ENCODE peak calls at places on chromosomes 13 and 19, in five cellular contexts. One of them, this sample, is unnamed.

GRCh38 chr19:15631817-15632216 is 8.9 kb upstream of the CYP4F3 start:
- DNase-seq in K562: peak
- DNase-seq in stomach: no peak
- DNase-seq in transverse colon: peak
- DNase-seq in GM12892: no peak
- DNase-seq in this sample: no peak

GRCh38 chr19:43692882-43693281 is 22.9 kb upstream of the PLAUR start:
- DNase-seq in K562: no peak
- DNase-seq in stomach: no peak
- DNase-seq in transverse colon: no peak
- DNase-seq in GM12892: no peak
- DNase-seq in this sample: no peak

GRCh38 chr13:76825415-76825814 is 60.8 kb downstream of the KCTD12 start:
- DNase-seq in K562: no peak
- DNase-seq in stomach: no peak
- DNase-seq in transverse colon: no peak
- DNase-seq in GM12892: no peak
- DNase-seq in this sample: no peak

GRCh38 chr13:82772802-82773201 is 1109.5 kb downstream of the SLITRK1 start:
- DNase-seq in K562: no peak
- DNase-seq in stomach: no peak
- DNase-seq in transverse colon: no peak
- DNase-seq in GM12892: no peak
- DNase-seq in this sample: no peak

GRCh38 chr13:113955691-113956090 is 18.2 kb downstream of the C13orf46 start:
- DNase-seq in K562: no peak
- DNase-seq in stomach: no peak
- DNase-seq in transverse colon: no peak
- DNase-seq in GM12892: no peak
- DNase-seq in this sample: no peak

GRCh38 chr19:49488046-49488862 is 846 bp downstream of the RPL13A start:
- DNase-seq in K562: no peak
- DNase-seq in stomach: no peak
- DNase-seq in transverse colon: no peak
- DNase-seq in GM12892: no peak
- DNase-seq in this sample: no peak

GRCh38 chr13:24127116-24127631 is 33.3 kb upstream of the SPATA13 start:
- DNase-seq in K562: no peak
- DNase-seq in stomach: peak
- DNase-seq in transverse colon: peak
- DNase-seq in GM12892: no peak
- DNase-seq in this sample: no peak

GRCh38 chr13:112752711-112753541 is 63.1 kb downstream of the ATP11A start:
- DNase-seq in K562: no peak
- DNase-seq in stomach: no peak
- DNase-seq in transverse colon: no peak
- DNase-seq in GM12892: no peak
- DNase-seq in this sample: no peak

GRCh38 chr13:80881495-80882482 is 540.9 kb upstream of the SPRY2 start:
- DNase-seq in K562: peak
- DNase-seq in stomach: no peak
- DNase-seq in transverse colon: no peak
- DNase-seq in GM12892: no peak
- DNase-seq in this sample: no peak

GRCh38 chr13:86909318-86909717 is 761.9 kb upstream of the SLITRK5 start:
- DNase-seq in K562: no peak
- DNase-seq in stomach: no peak
- DNase-seq in transverse colon: peak
- DNase-seq in GM12892: no peak
- DNase-seq in this sample: no peak

GRCh38 chr13:43652751-43653150 is 134.0 kb downstream of the ENOX1 start:
- DNase-seq in K562: no peak
- DNase-seq in stomach: no peak
- DNase-seq in transverse colon: no peak
- DNase-seq in GM12892: no peak
- DNase-seq in this sample: no peak

GRCh38 chr19:10453852-10454251 is 33.5 kb downstream of the PDE4A start:
- DNase-seq in K562: no peak
- DNase-seq in stomach: no peak
- DNase-seq in transverse colon: no peak
- DNase-seq in GM12892: no peak
- DNase-seq in this sample: no peak

GRCh38 chr19:4042064-4042730 is 24.5 kb downstream of the ZBTB7A start:
- DNase-seq in K562: no peak
- DNase-seq in stomach: no peak
- DNase-seq in transverse colon: no peak
- DNase-seq in GM12892: no peak
- DNase-seq in this sample: no peak

GRCh38 chr13:101915333-101915732 is 462.9 kb downstream of the ITGBL1 start:
- DNase-seq in K562: no peak
- DNase-seq in stomach: no peak
- DNase-seq in transverse colon: no peak
- DNase-seq in GM12892: no peak
- DNase-seq in this sample: no peak

GRCh38 chr19:29675650-29676186 is 10.5 kb downstream of the PLEKHF1 start:
- DNase-seq in K562: no peak
- DNase-seq in stomach: no peak
- DNase-seq in transverse colon: no peak
- DNase-seq in GM12892: no peak
- DNase-seq in this sample: peak

GRCh38 chr19:17159466-17160393 is 55.4 kb upstream of the USE1 start:
- DNase-seq in K562: no peak
- DNase-seq in stomach: no peak
- DNase-seq in transverse colon: no peak
- DNase-seq in GM12892: no peak
- DNase-seq in this sample: no peak

GRCh38 chr13:110520431-110521295 is 40.9 kb downstream of the RAB20 start:
- DNase-seq in K562: no peak
- DNase-seq in stomach: peak
- DNase-seq in transverse colon: peak
- DNase-seq in GM12892: no peak
- DNase-seq in this sample: peak

GRCh38 chr13:23268441-23268840 is 87.7 kb downstream of the SGCG start:
- DNase-seq in K562: no peak
- DNase-seq in stomach: no peak
- DNase-seq in transverse colon: no peak
- DNase-seq in GM12892: no peak
- DNase-seq in this sample: no peak

GRCh38 chr13:29993196-29993595 is 142.8 kb upstream of the UBL3 start:
- DNase-seq in K562: no peak
- DNase-seq in stomach: no peak
- DNase-seq in transverse colon: no peak
- DNase-seq in GM12892: no peak
- DNase-seq in this sample: no peak

GRCh38 chr13:105991131-105991530 is 544.3 kb downstream of the EFNB2 start:
- DNase-seq in K562: no peak
- DNase-seq in stomach: no peak
- DNase-seq in transverse colon: no peak
- DNase-seq in GM12892: no peak
- DNase-seq in this sample: no peak

GRCh38 chr13:45782327-45783045 is 69.1 kb downstream of the SIAH3 start:
- DNase-seq in K562: no peak
- DNase-seq in stomach: no peak
- DNase-seq in transverse colon: no peak
- DNase-seq in GM12892: no peak
- DNase-seq in this sample: no peak

GRCh38 chr13:93624371-93624777 is 397.8 kb downstream of the GPC6 start:
- DNase-seq in K562: no peak
- DNase-seq in stomach: no peak
- DNase-seq in transverse colon: no peak
- DNase-seq in GM12892: no peak
- DNase-seq in this sample: no peak

GRCh38 chr13:74771964-74772363 is 637.8 kb upstream of the KLF12 start:
- DNase-seq in K562: no peak
- DNase-seq in stomach: no peak
- DNase-seq in transverse colon: no peak
- DNase-seq in GM12892: no peak
- DNase-seq in this sample: no peak

GRCh38 chr13:44470623-44471562 is 97.3 kb downstream of the SERP2 start:
- DNase-seq in K562: peak
- DNase-seq in stomach: no peak
- DNase-seq in transverse colon: no peak
- DNase-seq in GM12892: no peak
- DNase-seq in this sample: no peak

GRCh38 chr13:44373601-44374347 is at the start of gene SERP2:
- DNase-seq in K562: no peak
- DNase-seq in stomach: no peak
- DNase-seq in transverse colon: no peak
- DNase-seq in GM12892: no peak
- DNase-seq in this sample: peak

GRCh38 chr13:99278199-99278598 is 20.0 kb upstream of the GPR18 start:
- DNase-seq in K562: no peak
- DNase-seq in stomach: no peak
- DNase-seq in transverse colon: no peak
- DNase-seq in GM12892: no peak
- DNase-seq in this sample: no peak

GRCh38 chr13:99278843-99279242 is 20.7 kb upstream of the GPR18 start:
- DNase-seq in K562: no peak
- DNase-seq in stomach: no peak
- DNase-seq in transverse colon: no peak
- DNase-seq in GM12892: no peak
- DNase-seq in this sample: no peak

GRCh38 chr13:99282264-99283231 is 24.4 kb upstream of the GPR18 start:
- DNase-seq in K562: no peak
- DNase-seq in stomach: no peak
- DNase-seq in transverse colon: no peak
- DNase-seq in GM12892: no peak
- DNase-seq in this sample: no peak

GRCh38 chr13:99281811-99282263 is 23.7 kb upstream of the GPR18 start:
- DNase-seq in K562: no peak
- DNase-seq in stomach: peak
- DNase-seq in transverse colon: peak
- DNase-seq in GM12892: no peak
- DNase-seq in this sample: peak

DNA sequence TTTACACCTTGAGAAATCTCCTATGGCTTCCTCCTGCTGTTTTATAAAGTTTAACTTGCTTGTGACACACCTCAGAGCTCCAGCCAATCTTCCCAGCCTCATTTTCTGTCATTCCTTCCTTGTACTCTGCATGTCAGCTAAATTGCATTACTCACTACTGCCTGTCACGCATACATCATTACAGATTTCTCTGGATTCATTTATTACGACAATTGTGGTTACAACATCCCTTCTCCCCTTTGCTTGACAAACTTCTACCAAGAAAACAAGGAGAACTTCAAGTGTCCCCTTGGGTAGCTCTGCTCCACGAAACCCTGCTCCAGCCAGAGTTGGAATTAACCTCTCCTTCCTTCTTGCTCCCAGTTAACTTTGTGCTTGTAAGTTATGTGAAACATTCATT is 22.0 kb upstream of the GPR18 start:
- DNase-seq in K562: no peak
- DNase-seq in stomach: no peak
- DNase-seq in transverse colon: peak
- DNase-seq in GM12892: no peak
- DNase-seq in this sample: no peak
- TF ChIP-seq POLR2AphosphoS5 in K562: no peak
- TF ChIP-seq POLR2AphosphoS5 in stomach: no peak
- TF ChIP-seq POLR2AphosphoS5 in transverse colon: no peak
- TF ChIP-seq POLR2AphosphoS5 in GM12892: no peak
- TF ChIP-seq POLR2AphosphoS5 in this sample: no peak

GRCh38 chr19:2977001-2977685 is at the start of gene TLE6:
- DNase-seq in K562: peak
- DNase-seq in stomach: peak
- DNase-seq in transverse colon: peak
- DNase-seq in GM12892: peak
- DNase-seq in this sample: peak
- TF ChIP-seq POLR2A in K562: peak
- TF ChIP-seq POLR2A in stomach: no peak
- TF ChIP-seq POLR2A in transverse colon: no peak
- TF ChIP-seq POLR2A in GM12892: peak
- TF ChIP-seq POLR2A in this sample: no peak

GRCh38 chr13:94708971-94709614 is 3.3 kb downstream of the SOX21 start:
- DNase-seq in K562: no peak
- DNase-seq in stomach: no peak
- DNase-seq in transverse colon: no peak
- DNase-seq in GM12892: no peak
- DNase-seq in this sample: no peak

GRCh38 chr13:94708031-94708571 is 4.2 kb downstream of the SOX21 start:
- DNase-seq in K562: no peak
- DNase-seq in stomach: no peak
- DNase-seq in transverse colon: no peak
- DNase-seq in GM12892: no peak
- DNase-seq in this sample: no peak

GRCh38 chr13:94706101-94706853 is 6.1 kb downstream of the SOX21 start:
- DNase-seq in K562: no peak
- DNase-seq in stomach: no peak
- DNase-seq in transverse colon: no peak
- DNase-seq in GM12892: no peak
- DNase-seq in this sample: no peak

GRCh38 chr13:94706854-94707399 is 5.4 kb downstream of the SOX21 start:
- DNase-seq in K562: no peak
- DNase-seq in stomach: no peak
- DNase-seq in transverse colon: no peak
- DNase-seq in GM12892: no peak
- DNase-seq in this sample: no peak

DNA sequence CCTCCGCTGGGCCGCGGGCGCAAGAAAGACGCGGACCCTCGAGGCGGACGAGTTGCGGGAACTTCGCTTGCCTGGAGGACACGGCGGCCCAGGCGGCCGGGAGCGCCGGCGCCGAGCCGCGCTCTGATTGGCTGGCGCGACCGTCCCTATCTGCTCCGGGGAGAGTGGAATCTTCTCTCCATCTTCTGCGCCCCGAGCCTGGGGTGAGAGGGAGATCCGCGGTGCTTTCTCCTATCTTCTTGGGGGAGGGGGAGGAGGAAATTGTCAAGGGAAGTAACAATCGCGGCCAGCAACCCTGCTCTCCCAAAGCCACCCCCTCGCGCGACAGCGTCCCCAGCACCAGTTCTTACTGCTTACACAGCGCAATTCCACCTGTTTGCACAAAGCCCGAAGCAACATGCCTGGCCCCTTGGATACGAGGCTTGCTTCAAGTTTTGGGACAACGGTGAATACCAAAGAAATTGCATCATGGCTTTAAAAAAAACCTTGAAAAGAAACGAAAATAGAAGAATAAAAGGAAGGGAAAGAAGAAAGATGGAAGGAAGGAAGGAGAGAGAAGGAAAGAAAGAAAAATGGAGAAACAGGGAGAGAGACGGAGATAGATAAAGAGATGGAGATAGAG is 4.8 kb downstream of the SOX21 start:
- DNase-seq in K562: peak
- DNase-seq in stomach: no peak
- DNase-seq in transverse colon: no peak
- DNase-seq in GM12892: no peak
- DNase-seq in this sample: no peak
- TF ChIP-seq POLR2AphosphoS5 in K562: no peak
- TF ChIP-seq POLR2AphosphoS5 in stomach: no peak
- TF ChIP-seq POLR2AphosphoS5 in transverse colon: no peak
- TF ChIP-seq POLR2AphosphoS5 in GM12892: no peak
- TF ChIP-seq POLR2AphosphoS5 in this sample: no peak

DNA sequence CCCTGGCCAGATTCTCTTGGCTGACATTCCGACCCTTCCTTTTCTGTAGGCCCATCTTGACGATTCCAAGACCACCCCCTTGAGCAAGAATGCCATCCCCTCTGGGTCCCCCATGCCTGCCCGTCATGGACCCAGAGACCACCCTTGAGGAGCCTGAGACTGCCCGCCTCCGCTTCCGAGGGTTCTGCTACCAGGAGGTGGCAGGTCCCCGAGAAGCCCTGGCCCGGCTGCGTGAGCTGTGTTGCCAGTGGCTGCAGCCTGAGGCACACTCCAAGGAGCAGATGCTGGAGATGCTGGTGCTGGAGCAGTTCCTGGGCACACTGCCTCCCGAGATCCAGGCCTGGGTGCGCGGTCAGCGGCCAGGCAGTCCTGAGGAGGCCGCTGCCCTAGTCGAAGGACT is 978 bp downstream of the ZNF446 start:
- DNase-seq in K562: no peak
- DNase-seq in stomach: no peak
- DNase-seq in transverse colon: no peak
- DNase-seq in GM12892: no peak
- DNase-seq in this sample: no peak
- TF ChIP-seq POLR2A in K562: no peak
- TF ChIP-seq POLR2A in stomach: no peak
- TF ChIP-seq POLR2A in transverse colon: no peak
- TF ChIP-seq POLR2A in GM12892: no peak
- TF ChIP-seq POLR2A in this sample: no peak